ENCODE peak calls at places on chromosome 7, in eight cellular contexts. K is activated T-helper 9 cell treated with anti-CD3 and anti-CD28 coated beads, Interleukin-2, amount 50 U/mL, for 16 hours; T is mesothelial cell of epicardium; W is caudate nucleus; O is PC-9; I is colonic mucosa; C is HEK293T; G is iPS-NIHi11. F is an unnamed sample.

GRCh38 chr7:1422512-1423265 is 36.6 kb downstream of the MICALL2 start:
- DNase-seq in K (no peak), T (no peak), W (no peak), O (no peak), I (no peak), C (no peak), G (no peak), F (no peak)

GRCh38 chr7:92612501-92612900 is 22.3 kb upstream of the FAM133B start:
- DNase-seq in K (no peak), T (no peak), W (no peak), O (no peak), I (no peak), C (no peak), G (no peak), F (no peak)

GRCh38 chr7:50667338-50667737 is 102.1 kb upstream of the DDC start:
- DNase-seq in K (no peak), T (no peak), W (no peak), O (no peak), I (no peak), C (no peak), G (no peak), F (no peak)

GRCh38 chr7:124775422-124775821 is 9.8 kb upstream of the GPR37 start:
- DNase-seq in K (no peak), T (no peak), W (no peak), O (no peak), I (no peak), C (no peak), G (no peak), F (no peak)

GRCh38 chr7:122914812-122915211 is 28.6 kb upstream of the CADPS2 start:
- DNase-seq in K (no peak), T (no peak), W (no peak), O (no peak), I (no peak), C (no peak), G (no peak), F (no peak)

GRCh38 chr7:125033506-125033905 is 103.9 kb upstream of the POT1 start:
- DNase-seq in K (no peak), T (no peak), W (no peak), O (no peak), I (no peak), C (no peak), G (peak), F (no peak)

GRCh38 chr7:94133460-94133859 is 129.3 kb upstream of the BET1 start:
- DNase-seq in K (no peak), T (no peak), W (no peak), O (no peak), I (no peak), C (no peak), G (no peak), F (no peak)

GRCh38 chr7:18936265-18936664 is 181.2 kb downstream of the TWIST1 start:
- DNase-seq in K (no peak), T (no peak), W (no peak), O (no peak), I (no peak), C (no peak), G (no peak), F (no peak)

GRCh38 chr7:82110146-82110823 is 333.3 kb downstream of the CACNA2D1 start:
- DNase-seq in K (no peak), T (no peak), W (no peak), O (no peak), I (no peak), C (no peak), G (peak), F (no peak)

GRCh38 chr7:43570688-43571365 is 12.1 kb upstream of the STK17A start:
- DNase-seq in K (no peak), T (no peak), W (no peak), O (no peak), I (no peak), C (no peak), G (no peak), F (no peak)

GRCh38 chr7:94145602-94146001 is 141.4 kb upstream of the BET1 start:
- DNase-seq in K (no peak), T (no peak), W (no peak), O (no peak), I (no peak), C (no peak), G (no peak), F (no peak)

GRCh38 chr7:32501522-32501921 is 6.2 kb downstream of the AVL9 start:
- DNase-seq in K (no peak), T (no peak), W (no peak), O (peak), I (no peak), C (no peak), G (no peak), F (no peak)

GRCh38 chr7:93715234-93715633 is 140.7 kb upstream of the CALCR start:
- DNase-seq in K (no peak), T (no peak), W (no peak), O (no peak), I (peak), C (peak), G (peak), F (peak)

GRCh38 chr7:93142127-93142526 is 6.1 kb downstream of the SAMD9L start:
- DNase-seq in K (no peak), T (no peak), W (no peak), O (peak), I (no peak), C (no peak), G (no peak), F (no peak)

GRCh38 chr7:821688-822087 is 10.6 kb upstream of the SUN1 start:
- DNase-seq in K (no peak), T (no peak), W (no peak), O (no peak), I (no peak), C (no peak), G (no peak), F (no peak)

GRCh38 chr7:158075633-158076001 is 512.0 kb downstream of the PTPRN2 start:
- DNase-seq in K (no peak), T (no peak), W (peak), O (no peak), I (no peak), C (no peak), G (no peak), F (no peak)

GRCh38 chr7:79874797-79875196 is 259.8 kb upstream of the GNAI1 start:
- DNase-seq in K (no peak), T (no peak), W (no peak), O (no peak), I (no peak), C (no peak), G (no peak), F (no peak)

GRCh38 chr7:37832194-37832593 is 16.2 kb upstream of the NME8 start:
- DNase-seq in K (no peak), T (peak), W (peak), O (no peak), I (peak), C (no peak), G (no peak), F (no peak)

GRCh38 chr7:108604685-108605077 is 35.0 kb downstream of the DNAJB9 start:
- DNase-seq in K (no peak), T (no peak), W (no peak), O (no peak), I (no peak), C (no peak), G (no peak), F (no peak)

GRCh38 chr7:21580073-21580521 is 37.3 kb downstream of the DNAH11 start:
- DNase-seq in K (no peak), T (no peak), W (no peak), O (peak), I (no peak), C (no peak), G (no peak), F (no peak)

GRCh38 chr7:22109761-22110160 is 164.1 kb upstream of the CDCA7L start:
- DNase-seq in K (no peak), T (no peak), W (peak), O (no peak), I (peak), C (peak), G (peak), F (peak)

GRCh38 chr7:94510582-94511456 is 1.2 kb downstream of the CASD1 start:
- DNase-seq in K (no peak), T (no peak), W (peak), O (peak), I (peak), C (peak), G (peak), F (no peak)

GRCh38 chr7:73537051-73537450 is 15.0 kb upstream of the BAZ1B start:
- DNase-seq in K (no peak), T (no peak), W (no peak), O (no peak), I (no peak), C (no peak), G (no peak), F (no peak)

GRCh38 chr7:68207676-68208075 is 1211.0 kb downstream of the TYW1 start:
- DNase-seq in K (no peak), T (no peak), W (no peak), O (no peak), I (no peak), C (no peak), G (no peak), F (no peak)

GRCh38 chr7:82235710-82236109 is 207.9 kb downstream of the CACNA2D1 start:
- DNase-seq in K (no peak), T (no peak), W (no peak), O (no peak), I (no peak), C (no peak), G (no peak), F (no peak)

GRCh38 chr7:128811631-128812430 is 18.4 kb upstream of the FLNC start:
- DNase-seq in K (no peak), T (no peak), W (no peak), O (no peak), I (no peak), C (no peak), G (no peak), F (no peak)

GRCh38 chr7:151844080-151844827 is 32.7 kb downstream of the PRKAG2 start:
- DNase-seq in K (no peak), T (no peak), W (no peak), O (peak), I (no peak), C (no peak), G (no peak), F (no peak)

GRCh38 chr7:78510580-78511188 is 712.1 kb downstream of the PHTF2 start:
- DNase-seq in K (no peak), T (no peak), W (peak), O (no peak), I (no peak), C (peak), G (peak), F (peak)

GRCh38 chr7:151936207-151936606 is 20.0 kb upstream of the GALNTL5 start:
- DNase-seq in K (no peak), T (no peak), W (no peak), O (no peak), I (no peak), C (no peak), G (no peak), F (no peak)

GRCh38 chr7:1530946-1531262 is 402 bp downstream of the MAFK start:
- DNase-seq in K (no peak), T (no peak), W (no peak), O (no peak), I (no peak), C (no peak), G (no peak), F (no peak)

GRCh38 chr7:22356855-22357310 is at the start of gene RAPGEF5:
- DNase-seq in K (no peak), T (no peak), W (no peak), O (no peak), I (peak), C (peak), G (peak), F (peak)

GRCh38 chr7:100156331-100157068 is 2.0 kb downstream of the TRAPPC14 start:
- DNase-seq in K (no peak), T (no peak), W (no peak), O (no peak), I (no peak), C (no peak), G (no peak), F (no peak)

GRCh38 chr7:98643232-98643985 is 26.3 kb downstream of the NPTX2 start:
- DNase-seq in K (no peak), T (no peak), W (no peak), O (no peak), I (no peak), C (no peak), G (no peak), F (no peak)

GRCh38 chr7:29748286-29749099 is 57.8 kb upstream of the WIPF3 start:
- DNase-seq in K (no peak), T (no peak), W (no peak), O (peak), I (no peak), C (no peak), G (no peak), F (no peak)

GRCh38 chr7:2658941-2659340 is 27.2 kb downstream of the TTYH3 start:
- DNase-seq in K (no peak), T (no peak), W (no peak), O (no peak), I (no peak), C (no peak), G (no peak), F (no peak)

F was measured in nephron progenitor cell.